ENCODE peak calls at places on chromosomes 6 and 20, in ten cellular contexts. G is OCI-LY7, F is tibial artery, R is iPS DF 6.9, I is aorta, K is GM23248, H is IMR-90, W is endodermal cell, A is ovary, C is HCT116. P is an unnamed sample.

GRCh38 chr20:57310821-57311514 is 18.6 kb upstream of the SPO11 start:
- DNase-seq in C (no peak), H (no peak), K (no peak), G (no peak), R (no peak), I (no peak), F (no peak), A (no peak), W (peak; percentile 23), P (no peak)

GRCh38 chr6:47571488-47571887 is 93.9 kb downstream of the CD2AP start:
- DNase-seq in I (no peak), K (peak; percentile 2), A (no peak), F (no peak), C (no peak), H (no peak), W (no peak), G (no peak), R (no peak), P (no peak)

GRCh38 chr6:43219119-43219518 is 10.2 kb downstream of the DNPH1 start:
- DNase-seq in A (no peak), H (no peak), W (no peak), F (no peak), G (no peak), C (no peak), R (no peak), I (no peak), K (no peak), P (no peak)

GRCh38 chr6:154791561-154792317 is 58.5 kb downstream of the SCAF8 start:
- DNase-seq in R (no peak), A (no peak), K (peak; percentile 61), F (no peak), C (no peak), G (no peak), I (no peak), H (peak; percentile 21), W (no peak), P (no peak)

GRCh38 chr6:14673201-14673600 is 555.6 kb downstream of the CD83 start:
- DNase-seq in I (no peak), G (no peak), W (no peak), A (no peak), F (no peak), K (peak; percentile 52), C (no peak), H (peak; percentile 83), R (no peak), P (no peak)

GRCh38 chr6:38673397-38674165 is 29.4 kb downstream of the GLO1 start:
- DNase-seq in R (no peak), G (no peak), K (no peak), W (peak; percentile 61), I (no peak), F (no peak), H (no peak), C (no peak), A (no peak), P (no peak)

GRCh38 chr6:39800388-39801032 is 8.3 kb downstream of the DAAM2 start:
- DNase-seq in H (no peak), K (no peak), A (no peak), R (no peak), C (no peak), F (no peak), G (no peak), I (no peak), W (no peak), P (no peak)

GRCh38 chr6:113629940-113630339 is 227.2 kb upstream of the MARCKS start:
- DNase-seq in F (no peak), C (no peak), G (no peak), A (no peak), H (no peak), R (no peak), K (no peak), I (no peak), W (no peak), P (no peak)

GRCh38 chr6:137547601-137548000 is 53.4 kb upstream of the OLIG3 start:
- DNase-seq in K (no peak), G (no peak), A (no peak), R (no peak), I (no peak), F (no peak), C (no peak), H (no peak), W (no peak), P (no peak)

GRCh38 chr20:40493071-40493470 is 196.0 kb downstream of the MAFB start:
- DNase-seq in R (no peak), G (no peak), I (peak; percentile 85), C (no peak), W (no peak), K (peak; percentile 72), H (peak; percentile 28), F (peak; percentile 89), A (no peak), P (no peak)

GRCh38 chr20:62457098-62457497 is 18.7 kb downstream of the GATA5 start:
- DNase-seq in H (no peak), W (no peak), F (no peak), C (no peak), G (no peak), K (no peak), R (no peak), I (no peak), A (no peak), P (no peak)

DNA sequence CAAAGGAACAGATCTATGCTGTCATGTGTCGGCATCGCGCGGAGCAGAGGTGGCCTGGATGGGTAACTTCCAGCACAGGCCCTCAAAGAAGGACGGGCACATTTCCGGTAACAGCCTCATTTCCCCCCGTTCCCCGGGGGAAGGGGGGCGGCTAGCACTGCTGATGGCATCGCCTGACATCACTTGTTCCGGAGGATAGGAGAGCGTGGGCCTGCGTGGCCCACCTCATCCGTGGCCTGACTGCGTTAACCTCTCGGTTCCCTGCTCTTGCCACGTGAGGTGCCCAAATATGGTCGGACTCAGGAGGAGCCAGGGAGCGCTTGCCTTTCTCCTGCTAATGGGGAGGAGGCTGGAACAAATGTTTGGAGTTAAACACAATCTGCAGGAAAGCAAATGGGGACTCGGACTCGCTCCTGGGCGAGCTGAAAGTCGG is at the start of gene AKAP12:
- DNase-seq in F (peak; percentile 43), K (peak; percentile 54), H (peak; percentile 45), W (no peak), I (peak; percentile 57), A (peak; percentile 68), C (no peak), G (no peak), R (no peak), P (no peak)
- H3K4me3 ChIP-seq in F (peak within 1 kb of the TSS; percentile 95), K (peak within 1 kb of the TSS; percentile 80), H (peak within 1 kb of the TSS; percentile 69), W (peak within 1 kb of the TSS; percentile 90), I (peak within 1 kb of the TSS; percentile 58), A (peak within 1 kb of the TSS; percentile 66), C (peak within 1 kb of the TSS; percentile 72), G (no peak within 1 kb of the TSS), R (peak within 1 kb of the TSS; percentile 78), P (peak within 1 kb of the TSS; percentile 47)

GRCh38 chr20:24979036-24979960 is 13.3 kb downstream of the APMAP start:
- DNase-seq in G (no peak), H (no peak), W (peak; percentile 7), R (no peak), F (no peak), K (no peak), C (no peak), I (no peak), A (no peak), P (peak; percentile 37)
- H3K4me1 ChIP-seq in G (no peaks in the 10 kb centered on the region), H (no peaks in the 10 kb centered on the region), W (no peaks in the 10 kb centered on the region), R (no peaks in the 10 kb centered on the region), F (no peaks in the 10 kb centered on the region), K (no peaks in the 10 kb centered on the region), C (no peaks in the 10 kb centered on the region), I (no peaks in the 10 kb centered on the region), A (no peaks in the 10 kb centered on the region), P (no peaks in the 10 kb centered on the region)

GRCh38 chr6:90701146-90701781 is 114.4 kb upstream of the MAP3K7 start:
- DNase-seq in R (peak; percentile 37), A (no peak), C (no peak), F (no peak), W (peak; percentile 86), H (no peak), G (peak; percentile 70), I (no peak), K (no peak), P (no peak)
- H3K4me3 ChIP-seq in R (no peak overlapping the region), A (no peak overlapping the region), C (no peak overlapping the region), F (no peak overlapping the region), W (no peak overlapping the region), H (no peak overlapping the region), G (no peak overlapping the region), I (no peak overlapping the region), K (no peak overlapping the region), P (no peak overlapping the region)

DNA sequence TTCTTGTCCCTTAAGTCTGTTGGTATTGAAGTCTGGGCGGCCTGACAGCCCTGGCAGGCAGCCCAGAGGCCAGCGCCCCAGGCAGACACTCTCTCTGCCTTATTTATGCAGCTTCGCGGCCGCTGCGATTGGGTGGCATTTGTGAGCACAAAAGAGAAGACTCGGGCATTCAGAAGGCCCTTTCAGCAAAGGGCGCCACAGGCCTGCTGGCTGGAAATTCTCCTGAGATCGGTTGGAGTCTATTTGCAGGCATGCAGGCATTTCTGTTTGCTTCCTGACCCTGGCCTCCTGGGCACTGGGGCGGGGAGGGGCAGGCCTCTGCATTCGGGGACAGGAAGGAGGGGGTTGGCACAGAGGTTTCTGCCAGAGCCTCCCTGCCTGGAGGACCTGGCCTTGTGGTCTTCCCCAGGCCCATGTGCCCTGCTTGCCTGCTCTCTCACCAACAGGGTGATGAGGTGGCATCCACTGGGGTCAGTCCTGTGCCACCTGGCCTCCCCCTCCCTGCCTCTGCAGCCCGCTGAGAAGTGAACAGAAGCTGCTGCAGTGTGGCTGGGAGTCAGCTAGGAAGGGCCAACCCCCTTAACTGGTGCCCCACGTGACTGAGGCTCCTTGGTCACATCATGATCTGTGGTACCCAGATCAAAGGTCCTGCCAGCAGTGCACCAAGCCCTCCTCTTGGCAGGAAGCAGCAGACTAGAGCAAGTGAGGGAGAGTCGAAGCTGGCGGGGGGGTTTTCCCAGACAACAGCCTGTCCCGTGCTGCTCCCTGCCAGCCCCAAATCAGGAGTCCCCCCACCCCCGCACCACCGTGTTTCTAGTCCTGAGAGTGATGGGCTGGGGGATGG is 16.6 kb upstream of the CCDC167 start:
- DNase-seq in H (no peak), K (no peak), W (peak; percentile 76), C (no peak), A (no peak), R (no peak), F (no peak), G (peak; percentile 59), I (peak; percentile 58), P (peak; percentile 75)
- H3K4me1 ChIP-seq in H (peaks cover 3% of the 10 kb centered on the region), K (no peaks in the 10 kb centered on the region), W (peaks cover 9% of the 10 kb centered on the region), C (peaks cover 5% of the 10 kb centered on the region), A (no peaks in the 10 kb centered on the region), R (peaks cover 17% of the 10 kb centered on the region), F (no peaks in the 10 kb centered on the region), G (peaks cover 13% of the 10 kb centered on the region), I (no peaks in the 10 kb centered on the region), P (peaks cover 40% of the 10 kb centered on the region)

P was measured in SJSA1.